ENCODE peak calls at places on chromosomes 16 and 17, in five cellular contexts. One of them, this sample, is unnamed.

GRCh38 chr17:42999003-42999525 is 845 bp downstream of the RPL27 start:
- DNase-seq in HCT116: no peak
- DNase-seq in GM12892: no peak
- DNase-seq in GM23338: no peak
- DNase-seq in transverse colon: no peak
- DNase-seq in this sample: no peak

GRCh38 chr16:80693553-80693952 is 110.8 kb downstream of the CDYL2 start:
- DNase-seq in HCT116: no peak
- DNase-seq in GM12892: no peak
- DNase-seq in GM23338: no peak
- DNase-seq in transverse colon: no peak
- DNase-seq in this sample: no peak

GRCh38 chr17:72299092-72299491 is 178.3 kb downstream of the SOX9 start:
- DNase-seq in GM23338: no peak
- DNase-seq in transverse colon: no peak
- DNase-seq in GM12892: no peak
- DNase-seq in HCT116: no peak
- DNase-seq in this sample: no peak

GRCh38 chr17:64787921-64788271 is 125.8 kb upstream of the SMURF2 start:
- DNase-seq in GM23338: no peak
- DNase-seq in GM12892: no peak
- DNase-seq in HCT116: no peak
- DNase-seq in transverse colon: no peak
- DNase-seq in this sample: no peak

GRCh38 chr16:81261049-81261648 is 22.7 kb downstream of the BCO1 start:
- DNase-seq in HCT116: peak
- DNase-seq in GM23338: peak
- DNase-seq in transverse colon: no peak
- DNase-seq in GM12892: peak
- DNase-seq in this sample: no peak

GRCh38 chr16:66103245-66103644 is 263.2 kb upstream of the CDH5 start:
- DNase-seq in GM23338: no peak
- DNase-seq in GM12892: no peak
- DNase-seq in transverse colon: no peak
- DNase-seq in HCT116: no peak
- DNase-seq in this sample: no peak

GRCh38 chr17:47632991-47633390 is 16.7 kb upstream of the KPNB1 start:
- DNase-seq in transverse colon: no peak
- DNase-seq in GM23338: no peak
- DNase-seq in GM12892: no peak
- DNase-seq in HCT116: no peak
- DNase-seq in this sample: no peak

GRCh38 chr17:80763293-80763867 is 218.7 kb downstream of the RPTOR start:
- DNase-seq in HCT116: no peak
- DNase-seq in GM12892: no peak
- DNase-seq in transverse colon: no peak
- DNase-seq in GM23338: no peak
- DNase-seq in this sample: no peak

GRCh38 chr16:489606-490005 is 37.9 kb upstream of the CAPN15 start:
- DNase-seq in HCT116: no peak
- DNase-seq in transverse colon: no peak
- DNase-seq in GM12892: no peak
- DNase-seq in GM23338: no peak
- DNase-seq in this sample: no peak

GRCh38 chr17:62790554-62790953 is 17.6 kb downstream of the MARCHF10 start:
- DNase-seq in HCT116: no peak
- DNase-seq in transverse colon: no peak
- DNase-seq in GM23338: no peak
- DNase-seq in GM12892: no peak
- DNase-seq in this sample: no peak

GRCh38 chr17:78687944-78688343 is 94.1 kb downstream of the CYTH1 start:
- DNase-seq in HCT116: no peak
- DNase-seq in transverse colon: no peak
- DNase-seq in GM12892: no peak
- DNase-seq in GM23338: no peak
- DNase-seq in this sample: no peak

GRCh38 chr17:5770556-5771270 is 186.4 kb upstream of the NLRP1 start:
- DNase-seq in GM23338: no peak
- DNase-seq in GM12892: no peak
- DNase-seq in transverse colon: no peak
- DNase-seq in HCT116: no peak
- DNase-seq in this sample: no peak

GRCh38 chr17:69608808-69609494 is 194.5 kb downstream of the MAP2K6 start:
- DNase-seq in transverse colon: no peak
- DNase-seq in GM23338: no peak
- DNase-seq in HCT116: no peak
- DNase-seq in GM12892: no peak
- DNase-seq in this sample: no peak

GRCh38 chr16:77551352-77551751 is 116.5 kb upstream of the ADAMTS18 start:
- DNase-seq in GM12892: no peak
- DNase-seq in GM23338: no peak
- DNase-seq in HCT116: no peak
- DNase-seq in transverse colon: no peak
- DNase-seq in this sample: no peak

GRCh38 chr16:69831212-69832123 is 69.3 kb downstream of the WWP2 start:
- DNase-seq in HCT116: no peak
- DNase-seq in transverse colon: no peak
- DNase-seq in GM23338: no peak
- DNase-seq in GM12892: no peak
- DNase-seq in this sample: no peak
- TF ChIP-seq POLR2AphosphoS5 in HCT116: no peak
- TF ChIP-seq POLR2AphosphoS5 in transverse colon: no peak
- TF ChIP-seq POLR2AphosphoS5 in GM23338: no peak
- TF ChIP-seq POLR2AphosphoS5 in GM12892: no peak
- TF ChIP-seq POLR2AphosphoS5 in this sample: no peak

GRCh38 chr17:82947051-82947991 is 107.5 kb upstream of the ZNF750 start:
- DNase-seq in GM23338: no peak
- DNase-seq in transverse colon: no peak
- DNase-seq in GM12892: no peak
- DNase-seq in HCT116: no peak
- DNase-seq in this sample: peak
- TF ChIP-seq POLR2AphosphoS5 in GM23338: no peak
- TF ChIP-seq POLR2AphosphoS5 in transverse colon: no peak
- TF ChIP-seq POLR2AphosphoS5 in GM12892: no peak
- TF ChIP-seq POLR2AphosphoS5 in HCT116: no peak
- TF ChIP-seq POLR2AphosphoS5 in this sample: no peak

GRCh38 chr16:28475221-28475620 is 3.1 kb upstream of the NPIPB7 start:
- DNase-seq in GM23338: no peak
- DNase-seq in HCT116: no peak
- DNase-seq in GM12892: no peak
- DNase-seq in transverse colon: no peak
- DNase-seq in this sample: peak
- TF ChIP-seq POLR2AphosphoS5 in GM23338: no peak
- TF ChIP-seq POLR2AphosphoS5 in HCT116: no peak
- TF ChIP-seq POLR2AphosphoS5 in GM12892: no peak
- TF ChIP-seq POLR2AphosphoS5 in transverse colon: no peak
- TF ChIP-seq POLR2AphosphoS5 in this sample: no peak

DNA sequence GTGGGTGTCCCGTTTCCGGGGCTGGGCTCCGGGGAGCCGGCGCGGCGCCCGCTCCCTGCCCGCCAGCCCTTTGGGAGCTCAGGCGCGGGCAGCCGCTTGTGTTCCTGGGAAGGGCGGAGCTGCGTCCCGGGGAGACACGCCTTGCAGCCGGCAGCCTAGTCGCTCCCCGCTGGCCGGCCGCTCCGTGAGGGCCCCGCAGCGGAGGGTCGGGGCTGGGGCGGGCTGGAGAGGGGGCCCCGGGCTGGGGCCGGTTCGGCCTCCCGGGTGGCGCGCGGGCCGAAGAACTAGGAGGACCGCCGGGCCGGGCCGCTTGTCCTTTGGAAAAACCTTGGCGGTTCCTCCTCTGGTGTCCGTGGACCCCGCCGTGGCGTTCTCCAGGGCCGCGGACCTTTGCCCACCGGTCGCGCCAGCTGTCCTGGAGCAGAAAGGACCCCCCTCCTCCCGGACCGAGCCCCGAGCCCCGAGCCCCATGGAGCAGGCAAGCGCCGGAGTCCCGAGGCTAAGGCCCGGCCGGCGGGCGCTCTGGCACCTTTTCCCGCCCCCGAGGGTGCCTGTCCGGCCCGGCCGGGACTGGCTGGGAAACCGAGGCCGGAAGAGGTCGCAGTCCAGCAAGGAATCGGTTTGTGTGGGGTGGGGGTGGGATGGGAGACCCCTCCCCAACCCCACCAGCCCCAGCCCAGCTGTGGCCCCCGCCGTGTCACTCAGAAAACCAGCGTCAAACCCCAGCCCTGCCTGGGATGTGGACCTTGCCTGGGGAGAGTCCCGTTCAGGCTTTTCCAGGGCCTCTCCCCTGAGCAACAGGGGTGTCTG is 6.8 kb upstream of the TBC1D3B start:
- DNase-seq in HCT116: peak
- DNase-seq in GM23338: peak
- DNase-seq in GM12892: peak
- DNase-seq in transverse colon: peak
- DNase-seq in this sample: peak
- TF ChIP-seq POLR2AphosphoS5 in HCT116: peak
- TF ChIP-seq POLR2AphosphoS5 in GM23338: peak
- TF ChIP-seq POLR2AphosphoS5 in GM12892: no peak
- TF ChIP-seq POLR2AphosphoS5 in transverse colon: no peak
- TF ChIP-seq POLR2AphosphoS5 in this sample: peak

GRCh38 chr17:2051388-2052237 is 3.3 kb upstream of the HIC1 start:
- DNase-seq in transverse colon: no peak
- DNase-seq in GM23338: no peak
- DNase-seq in GM12892: no peak
- DNase-seq in HCT116: no peak
- DNase-seq in this sample: peak
- TF ChIP-seq POLR2AphosphoS5 in transverse colon: no peak
- TF ChIP-seq POLR2AphosphoS5 in GM23338: no peak
- TF ChIP-seq POLR2AphosphoS5 in GM12892: no peak
- TF ChIP-seq POLR2AphosphoS5 in HCT116: no peak
- TF ChIP-seq POLR2AphosphoS5 in this sample: no peak

GRCh38 chr16:31073073-31073822 is 792 bp downstream of the ZNF668 start:
- DNase-seq in transverse colon: peak
- DNase-seq in HCT116: peak
- DNase-seq in GM12892: peak
- DNase-seq in GM23338: peak
- DNase-seq in this sample: peak
- TF ChIP-seq POLR2AphosphoS5 in transverse colon: peak
- TF ChIP-seq POLR2AphosphoS5 in HCT116: peak
- TF ChIP-seq POLR2AphosphoS5 in GM12892: peak
- TF ChIP-seq POLR2AphosphoS5 in GM23338: peak
- TF ChIP-seq POLR2AphosphoS5 in this sample: peak

DNA sequence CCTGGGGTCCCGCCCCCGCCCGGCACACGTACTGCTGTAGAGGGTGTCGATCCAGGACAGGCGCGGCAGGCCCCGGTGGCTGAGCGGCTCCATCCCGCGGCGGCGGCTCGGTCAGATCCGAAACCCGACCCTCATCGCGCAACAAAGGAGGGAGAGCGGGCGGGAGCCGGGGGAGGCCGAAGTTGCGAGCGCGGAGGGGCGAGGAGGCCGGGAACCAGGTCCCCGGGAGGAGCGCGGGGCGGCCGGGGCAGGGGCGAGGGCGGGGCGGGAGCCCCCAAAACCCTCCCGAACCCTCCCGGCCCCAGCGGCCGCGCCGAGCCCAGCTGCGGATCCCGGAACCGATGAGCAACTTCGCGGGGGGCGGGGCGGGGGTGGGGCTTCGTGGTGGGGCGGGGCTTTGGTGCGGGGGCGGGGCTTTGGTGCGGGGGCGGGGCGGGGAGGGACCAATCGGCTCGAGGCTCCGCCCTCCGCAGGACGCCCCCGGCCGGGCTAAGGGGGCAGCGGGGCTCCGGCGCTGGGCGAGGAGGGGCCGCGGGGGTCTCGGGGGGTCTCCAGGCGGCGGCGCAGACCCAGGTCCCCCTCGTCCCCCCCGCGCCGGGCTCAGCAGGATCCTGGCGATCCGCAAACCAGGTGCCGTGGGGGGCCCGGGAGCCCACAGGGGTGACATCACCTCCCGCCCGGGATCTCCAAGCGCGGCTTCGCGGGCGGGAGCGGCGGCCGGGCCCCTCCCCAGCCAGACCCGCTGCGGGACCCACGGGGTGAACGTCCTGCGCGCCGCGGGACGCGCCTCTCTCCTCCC is at the start of gene ABR:
- DNase-seq in GM23338: peak
- DNase-seq in HCT116: no peak
- DNase-seq in GM12892: peak
- DNase-seq in transverse colon: peak
- DNase-seq in this sample: peak
- TF ChIP-seq POLR2AphosphoS5 in GM23338: peak
- TF ChIP-seq POLR2AphosphoS5 in HCT116: peak
- TF ChIP-seq POLR2AphosphoS5 in GM12892: no peak
- TF ChIP-seq POLR2AphosphoS5 in transverse colon: no peak
- TF ChIP-seq POLR2AphosphoS5 in this sample: peak

GRCh38 chr17:75124041-75124818 is 7.3 kb downstream of the NT5C start:
- DNase-seq in GM12892: no peak
- DNase-seq in GM23338: no peak
- DNase-seq in transverse colon: peak
- DNase-seq in HCT116: peak
- DNase-seq in this sample: no peak
- TF ChIP-seq POLR2AphosphoS5 in GM12892: no peak
- TF ChIP-seq POLR2AphosphoS5 in GM23338: no peak
- TF ChIP-seq POLR2AphosphoS5 in transverse colon: peak
- TF ChIP-seq POLR2AphosphoS5 in HCT116: peak
- TF ChIP-seq POLR2AphosphoS5 in this sample: no peak

DNA sequence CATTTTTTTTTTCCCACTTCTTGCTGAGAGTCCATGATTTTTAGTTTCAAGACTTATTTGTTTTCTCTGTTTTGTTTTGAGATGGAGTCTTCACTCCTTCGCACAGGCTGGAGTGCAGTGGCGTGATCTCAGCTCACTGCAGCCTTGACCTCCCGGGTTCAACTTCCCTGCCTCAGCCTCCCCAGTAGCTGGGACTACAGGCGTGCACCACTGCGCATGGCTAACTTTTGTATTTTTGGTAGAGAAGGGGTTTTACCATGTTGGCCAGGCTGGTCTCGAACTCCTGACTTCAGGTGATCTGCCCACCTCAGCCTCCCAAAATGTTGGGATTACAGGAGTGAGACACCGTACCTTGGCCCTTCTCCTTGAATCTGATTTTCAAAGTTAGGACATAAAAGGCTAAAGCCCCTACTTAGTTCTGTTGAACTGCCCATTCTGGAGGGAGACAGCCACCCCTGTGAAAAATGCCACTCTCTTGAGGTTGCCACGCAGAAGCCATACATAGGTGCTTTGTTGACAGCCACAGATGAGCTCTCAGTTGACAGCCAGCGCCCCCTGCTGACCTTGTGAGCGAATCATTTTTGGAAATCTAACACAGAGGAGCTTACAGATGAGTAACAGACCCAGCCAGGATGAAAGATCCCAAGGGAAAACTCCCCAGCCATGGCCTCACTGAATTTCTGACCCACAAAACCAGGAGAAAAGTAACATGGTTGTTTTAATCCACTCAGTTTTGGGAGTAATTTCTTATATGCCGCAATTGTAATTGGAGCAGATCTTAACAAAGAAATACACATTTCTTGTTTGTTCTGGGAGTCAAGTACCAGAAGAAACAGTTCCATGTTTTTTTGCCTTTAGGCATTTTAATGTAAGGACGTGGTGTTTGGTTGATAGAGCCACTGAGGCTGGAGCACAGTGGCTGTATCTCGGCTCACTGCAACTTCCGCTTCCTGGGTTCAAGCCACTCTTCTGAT is 38.8 kb downstream of the PKD1L3 start:
- DNase-seq in transverse colon: peak
- DNase-seq in GM12892: peak
- DNase-seq in GM23338: peak
- DNase-seq in HCT116: peak
- DNase-seq in this sample: peak
- TF ChIP-seq POLR2AphosphoS5 in transverse colon: no peak
- TF ChIP-seq POLR2AphosphoS5 in GM12892: no peak
- TF ChIP-seq POLR2AphosphoS5 in GM23338: no peak
- TF ChIP-seq POLR2AphosphoS5 in HCT116: no peak
- TF ChIP-seq POLR2AphosphoS5 in this sample: no peak

GRCh38 chr17:77286641-77287431 is 146.1 kb downstream of the SEC14L1 start:
- DNase-seq in HCT116: peak
- DNase-seq in transverse colon: peak
- DNase-seq in GM23338: no peak
- DNase-seq in GM12892: no peak
- DNase-seq in this sample: peak
- TF ChIP-seq POLR2AphosphoS5 in HCT116: peak
- TF ChIP-seq POLR2AphosphoS5 in transverse colon: peak
- TF ChIP-seq POLR2AphosphoS5 in GM23338: no peak
- TF ChIP-seq POLR2AphosphoS5 in GM12892: no peak
- TF ChIP-seq POLR2AphosphoS5 in this sample: no peak

This sample was measured in sigmoid colon.